ENCODE peak calls at places on chromosomes 11 and 22, in four cellular contexts. One of them, this sample, is unnamed.

GRCh38 chr11:64400667-64401066 is 41.7 kb downstream of the RPS6KA4 start:
- DNase-seq in mesenchymal stem cell: no peak
- DNase-seq in IMR-90: no peak
- DNase-seq in H9: no peak
- DNase-seq in this sample: no peak

GRCh38 chr11:78940500-78941225 is 366.0 kb upstream of the NARS2 start:
- DNase-seq in H9: peak
- DNase-seq in IMR-90: no peak
- DNase-seq in mesenchymal stem cell: no peak
- DNase-seq in this sample: peak

GRCh38 chr11:73566422-73566821 is 31.5 kb downstream of the FAM168A start:
- DNase-seq in mesenchymal stem cell: no peak
- DNase-seq in H9: no peak
- DNase-seq in IMR-90: peak
- DNase-seq in this sample: no peak

GRCh38 chr22:45164217-45165123 is 745 bp downstream of the NUP50 start:
- DNase-seq in H9: no peak
- DNase-seq in IMR-90: no peak
- DNase-seq in mesenchymal stem cell: peak
- DNase-seq in this sample: peak

GRCh38 chr11:69828971-69829344 is 9.7 kb upstream of the FGF3 start:
- DNase-seq in IMR-90: no peak
- DNase-seq in mesenchymal stem cell: no peak
- DNase-seq in H9: no peak
- DNase-seq in this sample: no peak

GRCh38 chr11:12212821-12213185 is 102.4 kb downstream of the MICAL2 start:
- DNase-seq in H9: no peak
- DNase-seq in mesenchymal stem cell: no peak
- DNase-seq in IMR-90: peak
- DNase-seq in this sample: no peak

GRCh38 chr11:64619196-64619595 is 28.2 kb downstream of the SLC22A12 start:
- DNase-seq in H9: no peak
- DNase-seq in IMR-90: no peak
- DNase-seq in mesenchymal stem cell: no peak
- DNase-seq in this sample: no peak

GRCh38 chr11:105220175-105220574 is 80.6 kb upstream of the CARD18 start:
- DNase-seq in H9: no peak
- DNase-seq in IMR-90: no peak
- DNase-seq in mesenchymal stem cell: no peak
- DNase-seq in this sample: no peak

GRCh38 chr22:48103126-48103875 is 1340.9 kb downstream of the TBC1D22A start:
- DNase-seq in mesenchymal stem cell: no peak
- DNase-seq in IMR-90: no peak
- DNase-seq in H9: no peak
- DNase-seq in this sample: no peak

GRCh38 chr22:22893891-22894739 is 6.5 kb downstream of the IGLL5 start:
- DNase-seq in mesenchymal stem cell: no peak
- DNase-seq in H9: no peak
- DNase-seq in IMR-90: no peak
- DNase-seq in this sample: no peak

GRCh38 chr22:19117111-19117512 is 5.1 kb downstream of the DGCR2 start:
- DNase-seq in mesenchymal stem cell: no peak
- DNase-seq in IMR-90: no peak
- DNase-seq in H9: no peak
- DNase-seq in this sample: no peak

GRCh38 chr11:1077033-1077416 is 2.4 kb downstream of the MUC2 start:
- DNase-seq in mesenchymal stem cell: no peak
- DNase-seq in IMR-90: no peak
- DNase-seq in H9: no peak
- DNase-seq in this sample: no peak

GRCh38 chr22:41254230-41254629 is 13.5 kb upstream of the CHADL start:
- DNase-seq in IMR-90: no peak
- DNase-seq in H9: no peak
- DNase-seq in mesenchymal stem cell: no peak
- DNase-seq in this sample: no peak

GRCh38 chr11:63445720-63446119 is 45.2 kb downstream of the PLAAT5 start:
- DNase-seq in mesenchymal stem cell: no peak
- DNase-seq in H9: no peak
- DNase-seq in IMR-90: peak
- DNase-seq in this sample: no peak

GRCh38 chr11:4887591-4887990 is 5.9 kb downstream of the OR51T1 start:
- DNase-seq in mesenchymal stem cell: no peak
- DNase-seq in H9: no peak
- DNase-seq in IMR-90: no peak
- DNase-seq in this sample: no peak

GRCh38 chr11:38323961-38324761 is 1726.1 kb upstream of the RAG2 start:
- DNase-seq in IMR-90: no peak
- DNase-seq in H9: peak
- DNase-seq in mesenchymal stem cell: no peak
- DNase-seq in this sample: no peak

GRCh38 chr22:17350292-17350691 is 19.0 kb upstream of the CECR2 start:
- DNase-seq in IMR-90: no peak
- DNase-seq in mesenchymal stem cell: no peak
- DNase-seq in H9: no peak
- DNase-seq in this sample: no peak

GRCh38 chr22:17347724-17348123 is 21.5 kb upstream of the CECR2 start:
- DNase-seq in H9: no peak
- DNase-seq in mesenchymal stem cell: no peak
- DNase-seq in IMR-90: no peak
- DNase-seq in this sample: no peak

GRCh38 chr22:17349172-17349571 is 20.1 kb upstream of the CECR2 start:
- DNase-seq in H9: no peak
- DNase-seq in IMR-90: no peak
- DNase-seq in mesenchymal stem cell: no peak
- DNase-seq in this sample: no peak

GRCh38 chr22:17346578-17346977 is 22.7 kb upstream of the CECR2 start:
- DNase-seq in IMR-90: no peak
- DNase-seq in mesenchymal stem cell: no peak
- DNase-seq in H9: no peak
- DNase-seq in this sample: no peak

DNA sequence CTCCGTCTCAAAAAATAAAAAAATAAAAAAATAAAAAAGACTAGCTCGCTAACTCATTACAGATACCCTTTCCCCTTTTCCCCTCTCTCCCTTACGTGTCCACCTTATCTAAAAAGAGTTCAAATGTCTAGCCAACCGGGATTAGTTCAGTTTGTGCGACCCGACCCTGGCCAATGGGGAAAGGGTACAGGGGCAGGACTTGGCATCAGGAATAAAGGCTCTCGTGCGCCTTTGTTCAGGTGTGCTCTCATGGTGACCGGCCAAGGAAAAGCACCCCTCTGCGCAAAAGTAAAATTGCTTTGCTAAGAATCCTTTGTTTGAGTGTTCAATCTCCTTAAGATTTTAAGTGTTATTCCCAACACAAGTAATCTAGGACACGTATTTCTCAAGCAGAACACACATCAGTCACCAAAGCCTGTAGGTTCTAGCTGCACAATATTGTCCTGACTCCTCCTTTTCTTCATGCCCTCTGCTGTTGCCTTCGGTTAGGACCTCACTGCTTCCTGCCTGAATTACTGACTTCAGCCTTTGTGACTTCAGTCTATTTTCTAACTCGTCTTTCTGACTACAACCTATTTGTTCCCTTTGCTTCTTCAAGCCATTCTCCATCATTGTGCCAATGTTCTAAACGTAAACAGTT is 20.7 kb upstream of the CECR2 start:
- DNase-seq in H9: no peak
- DNase-seq in mesenchymal stem cell: no peak
- DNase-seq in IMR-90: no peak
- DNase-seq in this sample: no peak
- H2AFZ ChIP-seq in H9: no peak
- H2AFZ ChIP-seq in mesenchymal stem cell: no peak
- H2AFZ ChIP-seq in IMR-90: no peak
- H2AFZ ChIP-seq in this sample: peak

GRCh38 chr22:46734830-46735453 is 3.1 kb downstream of the CERK start:
- DNase-seq in H9: no peak
- DNase-seq in mesenchymal stem cell: peak
- DNase-seq in IMR-90: no peak
- DNase-seq in this sample: no peak

GRCh38 chr22:46731246-46732040 is 6.6 kb downstream of the CERK start:
- DNase-seq in mesenchymal stem cell: peak
- DNase-seq in H9: peak
- DNase-seq in IMR-90: no peak
- DNase-seq in this sample: no peak

GRCh38 chr22:46732513-46732912 is 5.5 kb downstream of the CERK start:
- DNase-seq in mesenchymal stem cell: no peak
- DNase-seq in H9: no peak
- DNase-seq in IMR-90: no peak
- DNase-seq in this sample: no peak

GRCh38 chr22:46730568-46731245 is 7.3 kb downstream of the CERK start:
- DNase-seq in H9: no peak
- DNase-seq in IMR-90: no peak
- DNase-seq in mesenchymal stem cell: peak
- DNase-seq in this sample: no peak

GRCh38 chr22:46732041-46732379 is 6.0 kb downstream of the CERK start:
- DNase-seq in mesenchymal stem cell: no peak
- DNase-seq in H9: no peak
- DNase-seq in IMR-90: no peak
- DNase-seq in this sample: no peak
- H3K14ac ChIP-seq in mesenchymal stem cell: no peak
- H3K14ac ChIP-seq in H9: no peak
- H3K14ac ChIP-seq in IMR-90: no peak
- H3K14ac ChIP-seq in this sample: no peak

GRCh38 chr11:46238078-46238966 is 39.1 kb upstream of the CREB3L1 start:
- DNase-seq in mesenchymal stem cell: peak
- DNase-seq in IMR-90: peak
- DNase-seq in H9: peak
- DNase-seq in this sample: peak
- H3K23ac ChIP-seq in mesenchymal stem cell: no peak
- H3K23ac ChIP-seq in IMR-90: peak
- H3K23ac ChIP-seq in H9: no peak
- H3K23ac ChIP-seq in this sample: peak

GRCh38 chr11:123478352-123478986 is 48.4 kb downstream of the GRAMD1B start:
- DNase-seq in mesenchymal stem cell: peak
- DNase-seq in H9: peak
- DNase-seq in IMR-90: peak
- DNase-seq in this sample: peak

GRCh38 chr11:123477205-123477907 is 47.3 kb downstream of the GRAMD1B start:
- DNase-seq in IMR-90: no peak
- DNase-seq in mesenchymal stem cell: no peak
- DNase-seq in H9: no peak
- DNase-seq in this sample: no peak

GRCh38 chr11:123473941-123474668 is 44.0 kb downstream of the GRAMD1B start:
- DNase-seq in H9: no peak
- DNase-seq in IMR-90: peak
- DNase-seq in mesenchymal stem cell: peak
- DNase-seq in this sample: no peak

GRCh38 chr11:123474994-123475393 is 44.9 kb downstream of the GRAMD1B start:
- DNase-seq in IMR-90: peak
- DNase-seq in mesenchymal stem cell: no peak
- DNase-seq in H9: no peak
- DNase-seq in this sample: no peak

GRCh38 chr11:123475478-123475877 is 45.4 kb downstream of the GRAMD1B start:
- DNase-seq in mesenchymal stem cell: peak
- DNase-seq in IMR-90: peak
- DNase-seq in H9: no peak
- DNase-seq in this sample: peak
- H2AFZ ChIP-seq in mesenchymal stem cell: no peak
- H2AFZ ChIP-seq in IMR-90: peak
- H2AFZ ChIP-seq in H9: no peak
- H2AFZ ChIP-seq in this sample: no peak

GRCh38 chr22:33544707-33545106 is 375.6 kb downstream of the LARGE1 start:
- DNase-seq in mesenchymal stem cell: peak
- DNase-seq in H9: no peak
- DNase-seq in IMR-90: peak
- DNase-seq in this sample: no peak
- H3K14ac ChIP-seq in mesenchymal stem cell: no peak
- H3K14ac ChIP-seq in H9: no peak
- H3K14ac ChIP-seq in IMR-90: no peak
- H3K14ac ChIP-seq in this sample: no peak

DNA sequence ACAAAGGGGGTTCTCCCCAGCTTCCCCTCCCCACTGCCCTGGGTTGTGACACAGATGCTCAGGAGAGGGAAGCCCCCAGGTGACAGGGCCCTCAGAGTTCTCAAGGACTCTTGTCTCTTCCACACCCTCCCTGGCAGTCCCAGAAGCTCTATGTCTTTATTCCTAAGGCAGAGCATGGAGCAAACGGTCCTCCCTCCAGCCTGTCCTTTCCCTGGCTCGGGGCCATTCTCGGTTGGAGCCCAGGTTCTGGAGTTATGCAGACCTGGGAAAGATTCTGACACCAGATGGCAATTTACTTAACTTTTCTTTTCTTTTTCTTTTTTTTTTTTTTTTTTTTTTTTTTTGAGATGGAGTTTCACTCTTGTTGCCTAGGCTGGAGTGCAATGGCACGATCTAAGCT is 186.6 kb downstream of the CEP164 start:
- DNase-seq in mesenchymal stem cell: no peak
- DNase-seq in IMR-90: no peak
- DNase-seq in H9: no peak
- DNase-seq in this sample: no peak
- H3K23ac ChIP-seq in mesenchymal stem cell: no peak
- H3K23ac ChIP-seq in IMR-90: no peak
- H3K23ac ChIP-seq in H9: no peak
- H3K23ac ChIP-seq in this sample: no peak